ENCODE peak calls at places on chromosomes 5 and 9, in four cellular contexts. F is HT1080; W is heart left ventricle; O is activated T-helper 1 cell treated with anti-CD3 and anti-CD28 coated beads, Interleukin-2, amount 50 U/mL, for 16 hours. Q is an unnamed sample.

GRCh38 chr9:120609636-120610035 is 29.7 kb upstream of the CDK5RAP2 start:
- DNase-seq in F (no peak), O (no peak), W (no peak), Q (no peak)

GRCh38 chr9:16708638-16709435 is 161.6 kb downstream of the BNC2 start:
- DNase-seq in W (no peak), O (no peak), F (no peak), Q (no peak)

GRCh38 chr9:133477992-133478850 is 678 bp downstream of the SLC2A6 start:
- DNase-seq in F (no peak), W (peak), O (no peak), Q (no peak)

GRCh38 chr9:35649431-35650340 is 1.0 kb downstream of the SIT1 start:
- DNase-seq in O (peak), W (no peak), F (no peak), Q (no peak)

GRCh38 chr5:54362992-54363630 is 52.7 kb upstream of the ARL15 start:
- DNase-seq in W (no peak), O (no peak), F (peak), Q (no peak)

GRCh38 chr5:126877011-126877410 is 100.1 kb downstream of the LMNB1 start:
- DNase-seq in F (no peak), O (no peak), W (no peak), Q (no peak)

GRCh38 chr5:96344678-96345612 is 88.1 kb downstream of the PCSK1 start:
- DNase-seq in F (peak), W (no peak), O (no peak), Q (no peak)

GRCh38 chr9:130128782-130129424 is 43.3 kb upstream of the NCS1 start:
- DNase-seq in O (peak), F (peak), W (peak), Q (peak)

GRCh38 chr5:10377081-10377480 is 23.6 kb downstream of the MARCHF6 start:
- DNase-seq in F (no peak), W (no peak), O (no peak), Q (no peak)

GRCh38 chr5:120823316-120823715 is 359.2 kb downstream of the PRR16 start:
- DNase-seq in W (no peak), F (no peak), O (no peak), Q (no peak)

GRCh38 chr5:157476699-157477408 is 16.8 kb downstream of the NIPAL4 start:
- DNase-seq in F (peak), W (no peak), O (no peak), Q (no peak)

GRCh38 chr9:71592400-71592799 is 175.9 kb downstream of the CEMIP2 start:
- DNase-seq in F (peak), W (no peak), O (no peak), Q (no peak)

GRCh38 chr9:3578786-3579185 is 53.0 kb upstream of the RFX3 start:
- DNase-seq in F (peak), O (no peak), W (no peak), Q (no peak)

GRCh38 chr5:134477462-134478245 is 47.8 kb upstream of the JADE2 start:
- DNase-seq in O (no peak), F (peak), W (no peak), Q (no peak)

GRCh38 chr9:72633966-72634365 is 112.6 kb downstream of the TMC1 start:
- DNase-seq in W (no peak), O (no peak), F (peak), Q (no peak)

GRCh38 chr9:114387678-114388431 is at the start of gene AKNA:
- DNase-seq in O (peak), F (no peak), W (peak), Q (peak)

GRCh38 chr9:76654575-76654974 is 109.7 kb upstream of the PCA3 start:
- DNase-seq in O (no peak), F (peak), W (no peak), Q (no peak)

GRCh38 chr9:136576269-136576626 is 30.4 kb upstream of the NOTCH1 start:
- DNase-seq in O (no peak), W (no peak), F (peak), Q (peak)

GRCh38 chr5:81397169-81397568 is 3.2 kb upstream of the ACOT12 start:
- DNase-seq in F (peak), W (peak), O (no peak), Q (no peak)

GRCh38 chr5:139385061-139385889 is 2.2 kb upstream of the SLC23A1 start:
- DNase-seq in W (no peak), F (peak), O (no peak), Q (peak)

GRCh38 chr5:117054808-117055398 is 480.3 kb upstream of the SEMA6A start:
- DNase-seq in W (no peak), F (no peak), O (no peak), Q (no peak)

GRCh38 chr5:133390416-133391155 is 221.8 kb downstream of the FSTL4 start:
- DNase-seq in O (no peak), F (no peak), W (no peak), Q (no peak)

GRCh38 chr5:1549631-1550030 is 25.9 kb upstream of the LPCAT1 start:
- DNase-seq in W (no peak), F (no peak), O (no peak), Q (no peak)

GRCh38 chr9:137053944-137054931 is at the start of gene ENTPD2:
- DNase-seq in O (no peak), W (no peak), F (no peak), Q (no peak)

GRCh38 chr5:73908440-73908839 is 282.4 kb downstream of the ARHGEF28 start:
- DNase-seq in F (no peak), W (no peak), O (no peak), Q (no peak)

GRCh38 chr9:107465467-107466451 is 23.8 kb downstream of the KLF4 start:
- DNase-seq in W (peak), O (no peak), F (no peak), Q (peak)

GRCh38 chr5:107594253-107595045 is 76.3 kb downstream of the EFNA5 start:
- DNase-seq in O (no peak), W (no peak), F (peak), Q (peak)

GRCh38 chr5:169195601-169196000 is 105.3 kb downstream of the SLIT3 start:
- DNase-seq in F (no peak), O (no peak), W (no peak), Q (no peak)

GRCh38 chr5:160342413-160342941 is 27.9 kb downstream of the C1QTNF2 start:
- DNase-seq in F (peak), W (no peak), O (no peak), Q (no peak)

GRCh38 chr9:84851935-84852585 is 182.5 kb downstream of the NTRK2 start:
- DNase-seq in F (peak), W (peak), O (no peak), Q (peak)

GRCh38 chr9:114452219-114453169 is 52.8 kb downstream of the WHRN start:
- DNase-seq in F (no peak), W (no peak), O (no peak), Q (no peak)

GRCh38 chr5:141208478-141208877 is at the start of gene PCDHB12:
- DNase-seq in F (no peak), W (no peak), O (no peak), Q (no peak)

GRCh38 chr9:35908484-35909125 is 685 bp upstream of the SPAAR start:
- DNase-seq in W (peak), O (no peak), F (no peak), Q (peak)

GRCh38 chr5:19258686-19259085 is 729.3 kb downstream of the CDH18 start:
- DNase-seq in F (no peak), W (no peak), O (no peak), Q (no peak)

Q was measured in gastrocnemius medialis.